ENCODE peak calls at places on chromosomes 6 and 20, in six cellular contexts. Y is posterior cingulate gyrus, L is lower lobe of right lung, J is hippocampal formation, O is HS-27A, Q is HFFc6. P is an unnamed sample.

GRCh38 chr6:113755449-113756289 is 101.5 kb upstream of the MARCKS start:
- DNase-seq in Y (no peak), L (no peak), J (no peak), O (no peak), Q (no peak), P (no peak)

GRCh38 chr20:58711266-58712051 is 18.9 kb downstream of the NPEPL1 start:
- DNase-seq in Y (no peak), L (no peak), J (no peak), O (no peak), Q (no peak), P (no peak)

GRCh38 chr6:55379486-55379885 is 52.2 kb downstream of the GFRAL start:
- DNase-seq in Y (no peak), L (no peak), J (no peak), O (no peak), Q (no peak), P (no peak)

GRCh38 chr6:19837511-19838441 is 606 bp downstream of the ID4 start:
- DNase-seq in Y (no peak), L (peak; percentile 64), J (no peak), O (no peak), Q (peak; percentile 28), P (peak; percentile 29)

GRCh38 chr20:22768779-22769178 is 184.4 kb upstream of the FOXA2 start:
- DNase-seq in Y (no peak), L (no peak), J (no peak), O (no peak), Q (no peak), P (peak; percentile 15)

GRCh38 chr6:45504947-45505346 is 127.2 kb upstream of the SUPT3H start:
- DNase-seq in Y (no peak), L (no peak), J (no peak), O (no peak), Q (peak; percentile 70), P (peak; percentile 39)

GRCh38 chr6:27168586-27169443 is 78.7 kb upstream of the PRSS16 start:
- DNase-seq in Y (no peak), L (no peak), J (no peak), O (peak; percentile 79), Q (peak; percentile 90), P (no peak)

GRCh38 chr6:30810813-30811329 is 66.5 kb upstream of the IER3 start:
- DNase-seq in Y (no peak), L (no peak), J (no peak), O (no peak), Q (no peak), P (no peak)

GRCh38 chr6:134425521-134426316 is 107.8 kb upstream of the SGK1 start:
- DNase-seq in Y (no peak), L (no peak), J (no peak), O (no peak), Q (no peak), P (no peak)

GRCh38 chr20:22825546-22825945 is 209.6 kb upstream of the SSTR4 start:
- DNase-seq in Y (no peak), L (no peak), J (no peak), O (no peak), Q (no peak), P (no peak)

GRCh38 chr20:31840906-31841816 is 4.2 kb downstream of the FOXS1 start:
- DNase-seq in Y (no peak), L (no peak), J (no peak), O (no peak), Q (no peak), P (peak; percentile 70)

GRCh38 chr20:33933469-33933909 is 60.2 kb upstream of the RALY start:
- DNase-seq in Y (peak; percentile 57), L (peak; percentile 61), J (peak; percentile 81), O (no peak), Q (peak; percentile 69), P (peak; percentile 57)

GRCh38 chr6:151400473-151400872 is 9.1 kb upstream of the ZBTB2 start:
- DNase-seq in Y (no peak), L (no peak), J (no peak), O (no peak), Q (peak; percentile 54), P (peak; percentile 28)

P was measured in MG63.